ENCODE peak calls at places on chromosomes 7 and 10, in six cellular contexts. One of them, this sample, is unnamed.

GRCh38 chr10:413662-414071 is 275.8 kb downstream of the DIP2C start:
- DNase-seq in A549: no peak
- DNase-seq in spleen: peak
- DNase-seq in NCI-H1092: no peak
- DNase-seq in psoas muscle: no peak
- DNase-seq in HuH-7.5: no peak
- DNase-seq in this sample: no peak

GRCh38 chr10:112182808-112183328 is 697 bp downstream of the GPAM start:
- DNase-seq in psoas muscle: no peak
- DNase-seq in A549: no peak
- DNase-seq in spleen: no peak
- DNase-seq in NCI-H1092: no peak
- DNase-seq in HuH-7.5: no peak
- DNase-seq in this sample: no peak

GRCh38 chr7:92763636-92764423 is 72.5 kb downstream of the CDK6 start:
- DNase-seq in psoas muscle: no peak
- DNase-seq in HuH-7.5: no peak
- DNase-seq in NCI-H1092: no peak
- DNase-seq in A549: peak
- DNase-seq in spleen: no peak
- DNase-seq in this sample: peak

GRCh38 chr7:50787825-50788224 is 5.1 kb upstream of the GRB10 start:
- DNase-seq in psoas muscle: no peak
- DNase-seq in spleen: no peak
- DNase-seq in A549: no peak
- DNase-seq in HuH-7.5: no peak
- DNase-seq in NCI-H1092: no peak
- DNase-seq in this sample: no peak

GRCh38 chr7:81170291-81170690 is 251.4 kb upstream of the SEMA3C start:
- DNase-seq in spleen: no peak
- DNase-seq in NCI-H1092: no peak
- DNase-seq in psoas muscle: no peak
- DNase-seq in A549: no peak
- DNase-seq in HuH-7.5: no peak
- DNase-seq in this sample: no peak

GRCh38 chr10:18060217-18060616 is 80.0 kb upstream of the CACNB2 start:
- DNase-seq in HuH-7.5: no peak
- DNase-seq in psoas muscle: no peak
- DNase-seq in NCI-H1092: no peak
- DNase-seq in spleen: no peak
- DNase-seq in A549: no peak
- DNase-seq in this sample: no peak

GRCh38 chr7:3760696-3761095 is 459.6 kb downstream of the SDK1 start:
- DNase-seq in spleen: no peak
- DNase-seq in psoas muscle: no peak
- DNase-seq in HuH-7.5: no peak
- DNase-seq in A549: no peak
- DNase-seq in NCI-H1092: no peak
- DNase-seq in this sample: no peak

GRCh38 chr7:90272242-90272641 is 27.3 kb downstream of the CFAP69 start:
- DNase-seq in A549: no peak
- DNase-seq in psoas muscle: no peak
- DNase-seq in spleen: no peak
- DNase-seq in HuH-7.5: no peak
- DNase-seq in NCI-H1092: no peak
- DNase-seq in this sample: peak

GRCh38 chr7:37942934-37943610 is 22.6 kb downstream of the EPDR1 start:
- DNase-seq in spleen: peak
- DNase-seq in HuH-7.5: peak
- DNase-seq in psoas muscle: peak
- DNase-seq in A549: peak
- DNase-seq in NCI-H1092: no peak
- DNase-seq in this sample: peak